ENCODE peak calls at places on chromosomes 4 and X, in eight cellular contexts. A, G, O, V, M, T, Q and S are unnamed samples.

GRCh38 chrX:47991263-47992092 is 12.3 kb downstream of the ZNF182 start:
- DNase-seq in A (no peak), G (no peak), O (peak), V (peak), M (no peak), T (no peak), Q (no peak), S (peak)

GRCh38 chr4:165512464-165512863 is 133.7 kb downstream of the CPE start:
- DNase-seq in A (no peak), G (no peak), O (no peak), V (no peak), M (no peak), T (no peak), Q (no peak), S (no peak)

GRCh38 chr4:68283714-68284113 is 38.2 kb upstream of the TMPRSS11B start:
- DNase-seq in A (no peak), G (no peak), O (no peak), V (no peak), M (no peak), T (no peak), Q (no peak), S (no peak)

GRCh38 chrX:118679290-118679689 is 48.1 kb upstream of the IL13RA1 start:
- DNase-seq in A (no peak), G (no peak), O (no peak), V (no peak), M (no peak), T (no peak), Q (no peak), S (no peak)

GRCh38 chr4:152776352-152776751 is 3.2 kb downstream of the TIGD4 start:
- DNase-seq in A (no peak), G (no peak), O (peak), V (peak), M (no peak), T (no peak), Q (no peak), S (no peak)

GRCh38 chrX:39260965-39261364 is 459.7 kb downstream of the MID1IP1 start:
- DNase-seq in A (no peak), G (no peak), O (peak), V (no peak), M (no peak), T (no peak), Q (no peak), S (no peak)

GRCh38 chrX:78322863-78323262 is 4.5 kb downstream of the CYSLTR1 start:
- DNase-seq in A (no peak), G (no peak), O (no peak), V (no peak), M (no peak), T (no peak), Q (no peak), S (no peak)

GRCh38 chrX:125202486-125203378 is 116.9 kb upstream of the TEX13C start:
- DNase-seq in A (no peak), G (no peak), O (no peak), V (no peak), M (no peak), T (no peak), Q (no peak), S (no peak)